ENCODE peak calls at places on chromosome 1, in ten cellular contexts. One of them, this sample, is unnamed.

GRCh38 chr1:37795340-37796110 is 1.9 kb downstream of the MANEAL start:
- DNase-seq in NCI-H460: no peak
- DNase-seq in NCI-H1694: no peak
- DNase-seq in NCI-H1417: no peak
- DNase-seq in T-helper 2 cell: no peak
- DNase-seq in MCF 10A: peak; percentile 60
- DNase-seq in ACHN: no peak
- DNase-seq in NCI-H1930: no peak
- DNase-seq in HT-29: peak; percentile 28
- DNase-seq in NCI-H1105: no peak
- DNase-seq in this sample: peak; percentile 27

GRCh38 chr1:65195495-65196417 is 47.8 kb downstream of the AK4 start:
- DNase-seq in ACHN: no peak
- DNase-seq in NCI-H1930: no peak
- DNase-seq in NCI-H1694: no peak
- DNase-seq in MCF 10A: no peak
- DNase-seq in NCI-H460: no peak
- DNase-seq in NCI-H1417: no peak
- DNase-seq in NCI-H1105: no peak
- DNase-seq in HT-29: no peak
- DNase-seq in T-helper 2 cell: no peak
- DNase-seq in this sample: peak; percentile 83

GRCh38 chr1:11198851-11199628 is 9.9 kb downstream of the ANGPTL7 start:
- DNase-seq in HT-29: no peak
- DNase-seq in NCI-H1105: no peak
- DNase-seq in NCI-H1417: peak; percentile 81
- DNase-seq in MCF 10A: no peak
- DNase-seq in T-helper 2 cell: no peak
- DNase-seq in NCI-H1930: peak; percentile 5
- DNase-seq in ACHN: no peak
- DNase-seq in NCI-H460: no peak
- DNase-seq in NCI-H1694: peak; percentile 81
- DNase-seq in this sample: no peak

GRCh38 chr1:47840338-47840737 is 156.8 kb downstream of the TRABD2B start:
- DNase-seq in NCI-H1694: no peak
- DNase-seq in T-helper 2 cell: no peak
- DNase-seq in HT-29: no peak
- DNase-seq in NCI-H460: no peak
- DNase-seq in ACHN: no peak
- DNase-seq in NCI-H1105: no peak
- DNase-seq in NCI-H1930: no peak
- DNase-seq in MCF 10A: no peak
- DNase-seq in NCI-H1417: no peak
- DNase-seq in this sample: no peak

GRCh38 chr1:214853340-214853739 is 229.2 kb upstream of the KCNK2 start:
- DNase-seq in NCI-H1694: no peak
- DNase-seq in NCI-H460: no peak
- DNase-seq in NCI-H1930: no peak
- DNase-seq in MCF 10A: no peak
- DNase-seq in NCI-H1105: no peak
- DNase-seq in ACHN: no peak
- DNase-seq in NCI-H1417: no peak
- DNase-seq in HT-29: no peak
- DNase-seq in T-helper 2 cell: no peak
- DNase-seq in this sample: no peak

GRCh38 chr1:45730075-45730779 is 20.2 kb downstream of the IPP start:
- DNase-seq in ACHN: no peak
- DNase-seq in NCI-H460: no peak
- DNase-seq in NCI-H1417: no peak
- DNase-seq in NCI-H1105: no peak
- DNase-seq in T-helper 2 cell: no peak
- DNase-seq in HT-29: peak; percentile 34
- DNase-seq in NCI-H1930: no peak
- DNase-seq in NCI-H1694: no peak
- DNase-seq in MCF 10A: no peak
- DNase-seq in this sample: no peak

GRCh38 chr1:101043776-101044175 is 18.2 kb upstream of the DPH5 start:
- DNase-seq in ACHN: peak; percentile 50
- DNase-seq in NCI-H1694: no peak
- DNase-seq in NCI-H460: no peak
- DNase-seq in NCI-H1417: no peak
- DNase-seq in NCI-H1105: no peak
- DNase-seq in MCF 10A: no peak
- DNase-seq in NCI-H1930: no peak
- DNase-seq in HT-29: no peak
- DNase-seq in T-helper 2 cell: no peak
- DNase-seq in this sample: peak; percentile 60

GRCh38 chr1:44812822-44813543 is 4.7 kb downstream of the BTBD19 start:
- DNase-seq in NCI-H460: no peak
- DNase-seq in HT-29: no peak
- DNase-seq in ACHN: no peak
- DNase-seq in NCI-H1417: no peak
- DNase-seq in MCF 10A: no peak
- DNase-seq in NCI-H1930: no peak
- DNase-seq in NCI-H1694: no peak
- DNase-seq in NCI-H1105: no peak
- DNase-seq in T-helper 2 cell: no peak
- DNase-seq in this sample: no peak

GRCh38 chr1:9231648-9232332 is 2.8 kb upstream of the H6PD start:
- DNase-seq in HT-29: no peak
- DNase-seq in ACHN: peak; percentile 18
- DNase-seq in NCI-H460: no peak
- DNase-seq in T-helper 2 cell: no peak
- DNase-seq in NCI-H1417: no peak
- DNase-seq in NCI-H1930: no peak
- DNase-seq in NCI-H1105: no peak
- DNase-seq in MCF 10A: peak; percentile 80
- DNase-seq in NCI-H1694: no peak
- DNase-seq in this sample: peak; percentile 49

GRCh38 chr1:233016798-233017197 is 66.4 kb downstream of the NTPCR start:
- DNase-seq in NCI-H1417: peak; percentile 66
- DNase-seq in T-helper 2 cell: no peak
- DNase-seq in NCI-H1694: no peak
- DNase-seq in NCI-H1930: no peak
- DNase-seq in NCI-H460: no peak
- DNase-seq in NCI-H1105: no peak
- DNase-seq in MCF 10A: no peak
- DNase-seq in HT-29: no peak
- DNase-seq in ACHN: no peak
- DNase-seq in this sample: no peak

GRCh38 chr1:201019321-201019977 is 4.1 kb downstream of the KIF21B start:
- DNase-seq in NCI-H1694: no peak
- DNase-seq in MCF 10A: peak; percentile 98
- DNase-seq in NCI-H1417: no peak
- DNase-seq in ACHN: peak; percentile 56
- DNase-seq in NCI-H1930: no peak
- DNase-seq in T-helper 2 cell: peak; percentile 90
- DNase-seq in NCI-H1105: no peak
- DNase-seq in NCI-H460: peak; percentile 9
- DNase-seq in HT-29: peak; percentile 62
- DNase-seq in this sample: no peak

GRCh38 chr1:119676571-119677206 is 28.6 kb upstream of the ZNF697 start:
- DNase-seq in NCI-H1694: no peak
- DNase-seq in NCI-H460: no peak
- DNase-seq in NCI-H1105: no peak
- DNase-seq in NCI-H1930: no peak
- DNase-seq in NCI-H1417: no peak
- DNase-seq in MCF 10A: peak; percentile 6
- DNase-seq in HT-29: no peak
- DNase-seq in ACHN: no peak
- DNase-seq in T-helper 2 cell: no peak
- DNase-seq in this sample: no peak

GRCh38 chr1:60825593-60825992 is 256.8 kb upstream of the NFIA start:
- DNase-seq in NCI-H1930: no peak
- DNase-seq in NCI-H1105: peak; percentile 31
- DNase-seq in NCI-H1694: no peak
- DNase-seq in T-helper 2 cell: no peak
- DNase-seq in MCF 10A: no peak
- DNase-seq in ACHN: no peak
- DNase-seq in HT-29: no peak
- DNase-seq in NCI-H460: no peak
- DNase-seq in NCI-H1417: no peak
- DNase-seq in this sample: no peak

GRCh38 chr1:5990913-5991783 is 1.1 kb downstream of the NPHP4 start:
- DNase-seq in ACHN: peak; percentile 23
- DNase-seq in NCI-H460: no peak
- DNase-seq in NCI-H1417: peak; percentile 23
- DNase-seq in HT-29: no peak
- DNase-seq in NCI-H1694: no peak
- DNase-seq in NCI-H1930: no peak
- DNase-seq in NCI-H1105: no peak
- DNase-seq in T-helper 2 cell: no peak
- DNase-seq in MCF 10A: peak; percentile 8
- DNase-seq in this sample: peak; percentile 12

GRCh38 chr1:180372728-180373127 is 129.6 kb downstream of the ACBD6 start:
- DNase-seq in T-helper 2 cell: no peak
- DNase-seq in NCI-H1694: no peak
- DNase-seq in NCI-H1105: no peak
- DNase-seq in NCI-H1417: no peak
- DNase-seq in MCF 10A: no peak
- DNase-seq in ACHN: no peak
- DNase-seq in NCI-H1930: no peak
- DNase-seq in NCI-H460: no peak
- DNase-seq in HT-29: no peak
- DNase-seq in this sample: no peak